ENCODE peak calls at places on chromosome 17, in four cellular contexts. One of them, this sample, is unnamed.

GRCh38 chr17:81513669-81514484 is 1.3 kb upstream of the ACTG1 start:
- DNase-seq in MM.1S: peak; percentile 45
- DNase-seq in NCI-H1092: peak; percentile 48
- DNase-seq in head of caudate nucleus: no peak
- DNase-seq in this sample: peak; percentile 77

GRCh38 chr17:31559647-31560501 is 168.4 kb downstream of the RAB11FIP4 start:
- DNase-seq in MM.1S: no peak
- DNase-seq in NCI-H1092: no peak
- DNase-seq in head of caudate nucleus: no peak
- DNase-seq in this sample: no peak

GRCh38 chr17:56658648-56659047 is 65.1 kb downstream of the NOG start:
- DNase-seq in MM.1S: no peak
- DNase-seq in NCI-H1092: no peak
- DNase-seq in head of caudate nucleus: no peak
- DNase-seq in this sample: no peak

GRCh38 chr17:18920911-18921441 is 31.0 kb upstream of the SLC5A10 start:
- DNase-seq in NCI-H1092: no peak
- DNase-seq in MM.1S: peak; percentile 60
- DNase-seq in head of caudate nucleus: no peak
- DNase-seq in this sample: no peak

GRCh38 chr17:78779848-78780247 is 2.2 kb downstream of the CYTH1 start:
- DNase-seq in head of caudate nucleus: no peak
- DNase-seq in MM.1S: peak; percentile 84
- DNase-seq in NCI-H1092: no peak
- DNase-seq in this sample: peak; percentile 46

GRCh38 chr17:6591599-6592158 is 35.3 kb upstream of the PITPNM3 start:
- DNase-seq in NCI-H1092: no peak
- DNase-seq in head of caudate nucleus: no peak
- DNase-seq in MM.1S: no peak
- DNase-seq in this sample: no peak

GRCh38 chr17:81036128-81036891 is 1.4 kb downstream of the BAIAP2 start:
- DNase-seq in head of caudate nucleus: no peak
- DNase-seq in NCI-H1092: no peak
- DNase-seq in MM.1S: no peak
- DNase-seq in this sample: no peak

GRCh38 chr17:50331085-50331791 is 14.7 kb upstream of the XYLT2 start:
- DNase-seq in NCI-H1092: no peak
- DNase-seq in MM.1S: no peak
- DNase-seq in head of caudate nucleus: no peak
- DNase-seq in this sample: no peak

GRCh38 chr17:60168654-60169053 is 18.9 kb downstream of the CA4 start:
- DNase-seq in head of caudate nucleus: no peak
- DNase-seq in NCI-H1092: no peak
- DNase-seq in MM.1S: no peak
- DNase-seq in this sample: no peak

GRCh38 chr17:66717680-66718079 is 117.2 kb upstream of the CACNG5 start:
- DNase-seq in NCI-H1092: no peak
- DNase-seq in MM.1S: no peak
- DNase-seq in head of caudate nucleus: no peak
- DNase-seq in this sample: peak; percentile 13

GRCh38 chr17:10614536-10615155 is 42.5 kb downstream of the MYH3 start:
- DNase-seq in head of caudate nucleus: peak; percentile 22
- DNase-seq in NCI-H1092: peak; percentile 20
- DNase-seq in MM.1S: peak; percentile 33
- DNase-seq in this sample: peak; percentile 5

GRCh38 chr17:44123356-44124117 is at the start of gene HDAC5:
- DNase-seq in head of caudate nucleus: peak; percentile 97
- DNase-seq in MM.1S: peak; percentile 95
- DNase-seq in NCI-H1092: peak; percentile 90
- DNase-seq in this sample: peak; percentile 95

GRCh38 chr17:43401293-43401692 is 2.5 kb downstream of the ARL4D start:
- DNase-seq in NCI-H1092: no peak
- DNase-seq in head of caudate nucleus: no peak
- DNase-seq in MM.1S: no peak
- DNase-seq in this sample: no peak

GRCh38 chr17:36641877-36642845 is 40.8 kb downstream of the MRM1 start:
- DNase-seq in NCI-H1092: peak; percentile 7
- DNase-seq in head of caudate nucleus: no peak
- DNase-seq in MM.1S: no peak
- DNase-seq in this sample: peak; percentile 62

GRCh38 chr17:78977681-78977943 is 2.1 kb downstream of the LGALS3BP start:
- DNase-seq in MM.1S: no peak
- DNase-seq in NCI-H1092: no peak
- DNase-seq in head of caudate nucleus: no peak
- DNase-seq in this sample: no peak

GRCh38 chr17:65389426-65389825 is 172.0 kb downstream of the AXIN2 start:
- DNase-seq in head of caudate nucleus: no peak
- DNase-seq in MM.1S: no peak
- DNase-seq in NCI-H1092: no peak
- DNase-seq in this sample: no peak

GRCh38 chr17:3678095-3678820 is 9.6 kb downstream of the EMC6 start:
- DNase-seq in head of caudate nucleus: no peak
- DNase-seq in MM.1S: peak; percentile 5
- DNase-seq in NCI-H1092: no peak
- DNase-seq in this sample: no peak

GRCh38 chr17:5508855-5509254 is 22.5 kb downstream of the MIS12 start:
- DNase-seq in head of caudate nucleus: no peak
- DNase-seq in NCI-H1092: peak; percentile 38
- DNase-seq in MM.1S: no peak
- DNase-seq in this sample: peak; percentile 24

GRCh38 chr17:58520843-58521430 is 6.5 kb upstream of the MTMR4 start:
- DNase-seq in head of caudate nucleus: no peak
- DNase-seq in MM.1S: peak; percentile 39
- DNase-seq in NCI-H1092: no peak
- DNase-seq in this sample: no peak

GRCh38 chr17:2090210-2090641 is 35.3 kb downstream of the HIC1 start:
- DNase-seq in MM.1S: no peak
- DNase-seq in NCI-H1092: no peak
- DNase-seq in head of caudate nucleus: no peak
- DNase-seq in this sample: no peak

GRCh38 chr17:78962345-78962983 is 17.3 kb downstream of the LGALS3BP start:
- DNase-seq in NCI-H1092: no peak
- DNase-seq in MM.1S: no peak
- DNase-seq in head of caudate nucleus: no peak
- DNase-seq in this sample: no peak

GRCh38 chr17:5526821-5527598 is 40.6 kb downstream of the MIS12 start:
- DNase-seq in NCI-H1092: no peak
- DNase-seq in head of caudate nucleus: peak; percentile 74
- DNase-seq in MM.1S: peak; percentile 9
- DNase-seq in this sample: peak; percentile 36

GRCh38 chr17:29577778-29578211 is 9.3 kb downstream of the TP53I13 start:
- DNase-seq in MM.1S: no peak
- DNase-seq in NCI-H1092: no peak
- DNase-seq in head of caudate nucleus: no peak
- DNase-seq in this sample: no peak

GRCh38 chr17:76146053-76146875 is 5.2 kb upstream of the FOXJ1 start:
- DNase-seq in head of caudate nucleus: no peak
- DNase-seq in MM.1S: no peak
- DNase-seq in NCI-H1092: no peak
- DNase-seq in this sample: no peak

GRCh38 chr17:58156839-58157803 is 8.9 kb downstream of the OR4D1 start:
- DNase-seq in NCI-H1092: no peak
- DNase-seq in MM.1S: no peak
- DNase-seq in head of caudate nucleus: peak; percentile 54
- DNase-seq in this sample: peak; percentile 7

GRCh38 chr17:82200135-82200534 is 12.5 kb downstream of the CCDC57 start:
- DNase-seq in MM.1S: no peak
- DNase-seq in NCI-H1092: no peak
- DNase-seq in head of caudate nucleus: no peak
- DNase-seq in this sample: no peak

GRCh38 chr17:66549731-66550207 is 247.4 kb downstream of the PRKCA start:
- DNase-seq in head of caudate nucleus: no peak
- DNase-seq in MM.1S: no peak
- DNase-seq in NCI-H1092: no peak
- DNase-seq in this sample: no peak

GRCh38 chr17:9987779-9988585 is 82.9 kb upstream of the RCVRN start:
- DNase-seq in head of caudate nucleus: no peak
- DNase-seq in MM.1S: no peak
- DNase-seq in NCI-H1092: no peak
- DNase-seq in this sample: no peak

GRCh38 chr17:11244781-11245180 is 3.8 kb downstream of the SHISA6 start:
- DNase-seq in MM.1S: no peak
- DNase-seq in NCI-H1092: no peak
- DNase-seq in head of caudate nucleus: no peak
- DNase-seq in this sample: no peak

GRCh38 chr17:15265131-15265530 is at the start of gene PMP22:
- DNase-seq in NCI-H1092: no peak
- DNase-seq in MM.1S: no peak
- DNase-seq in head of caudate nucleus: no peak
- DNase-seq in this sample: no peak

GRCh38 chr17:19470529-19471261 is 59.7 kb downstream of the RNF112 start:
- DNase-seq in head of caudate nucleus: no peak
- DNase-seq in MM.1S: no peak
- DNase-seq in NCI-H1092: peak; percentile 14
- DNase-seq in this sample: peak; percentile 58

GRCh38 chr17:43468746-43469544 is 14.8 kb upstream of the DHX8 start:
- DNase-seq in MM.1S: no peak
- DNase-seq in head of caudate nucleus: no peak
- DNase-seq in NCI-H1092: no peak
- DNase-seq in this sample: no peak

GRCh38 chr17:17089796-17090641 is 47.8 kb downstream of the MPRIP start:
- DNase-seq in MM.1S: no peak
- DNase-seq in head of caudate nucleus: peak; percentile 8
- DNase-seq in NCI-H1092: no peak
- DNase-seq in this sample: no peak

GRCh38 chr17:50187403-50187735 is 14.1 kb downstream of the COL1A1 start:
- DNase-seq in head of caudate nucleus: no peak
- DNase-seq in MM.1S: no peak
- DNase-seq in NCI-H1092: no peak
- DNase-seq in this sample: no peak

GRCh38 chr17:6460531-6461161 is 16.4 kb downstream of the PIMREG start:
- DNase-seq in MM.1S: no peak
- DNase-seq in head of caudate nucleus: no peak
- DNase-seq in NCI-H1092: no peak
- DNase-seq in this sample: no peak

GRCh38 chr17:83191388-83192160 is 112.2 kb downstream of the METRNL start:
- DNase-seq in MM.1S: no peak
- DNase-seq in NCI-H1092: no peak
- DNase-seq in head of caudate nucleus: no peak
- DNase-seq in this sample: no peak